ENCODE peak calls at places on chromosomes 3 and 15, in eight cellular contexts. H is GM10248, E is epithelial cell of esophagus, M is heart left ventricle, T is AG20443, L is HT1080, O is H7, I is mammary epithelial cell. F is an unnamed sample.

GRCh38 chr15:42737529-42738328 is 801 bp upstream of the CDAN1 start:
- DNase-seq in H (no peak), E (peak), M (no peak), T (no peak), L (peak), O (no peak), I (peak), F (peak)

GRCh38 chr15:72785452-72786243 is 2.1 kb upstream of the ADPGK start:
- DNase-seq in H (no peak), E (no peak), M (no peak), T (peak), L (peak), O (no peak), I (no peak), F (peak)

GRCh38 chr15:86541540-86541939 is 461.9 kb downstream of the AGBL1 start:
- DNase-seq in H (no peak), E (peak), M (no peak), T (no peak), L (no peak), O (no peak), I (no peak), F (no peak)

GRCh38 chr15:87998658-87999057 is 257.9 kb downstream of the NTRK3 start:
- DNase-seq in H (no peak), E (no peak), M (no peak), T (no peak), L (no peak), O (no peak), I (no peak), F (no peak)

GRCh38 chr3:138799822-138800221 is 34.9 kb downstream of the PIK3CB start:
- DNase-seq in H (no peak), E (no peak), M (no peak), T (no peak), L (no peak), O (no peak), I (no peak), F (no peak)

GRCh38 chr3:82087958-82088357 is 326.5 kb upstream of the GBE1 start:
- DNase-seq in H (no peak), E (peak), M (no peak), T (peak), L (peak), O (no peak), I (peak), F (peak)

GRCh38 chr3:87634426-87634825 is 358.0 kb upstream of the POU1F1 start:
- DNase-seq in H (no peak), E (no peak), M (no peak), T (no peak), L (no peak), O (no peak), I (no peak), F (no peak)

GRCh38 chr3:55164191-55164590 is 236.3 kb upstream of the LRTM1 start:
- DNase-seq in H (no peak), E (no peak), M (no peak), T (no peak), L (no peak), O (no peak), I (no peak), F (no peak)

GRCh38 chr3:189457201-189457607 is 174.0 kb upstream of the TP63 start:
- DNase-seq in H (no peak), E (peak), M (no peak), T (no peak), L (peak), O (no peak), I (peak), F (peak)

F was measured in Daoy.